ENCODE peak calls at places on chromosomes 6 and 20, in six cellular contexts. G is RWPE1; X is NCI-H1092 treated with DMSO at 0.1 percent for 48 hours; V is mesenchymal stem cell; W is heart right ventricle; E is activated CD4-positive, alpha-beta T cell treated with anti-CD3 and anti-CD28 coated beads for 48 hours. U is an unnamed sample.

GRCh38 chr6:45514454-45514853 is 136.7 kb upstream of the SUPT3H start:
- DNase-seq in G (peak; percentile 24), X (no peak), V (peak; percentile 75), W (no peak), E (no peak), U (peak; percentile 52)

GRCh38 chr6:46491789-46492547 is 719 bp upstream of the RCAN2 start:
- DNase-seq in G (peak; percentile 8), X (peak; percentile 16), V (peak; percentile 38), W (peak; percentile 56), E (no peak), U (no peak)

GRCh38 chr6:144661101-144661806 is 376.1 kb downstream of the UTRN start:
- DNase-seq in G (no peak), X (no peak), V (no peak), W (no peak), E (no peak), U (no peak)

GRCh38 chr20:11995750-11996567 is 78.3 kb downstream of the BTBD3 start:
- DNase-seq in G (no peak), X (no peak), V (no peak), W (peak; percentile 6), E (no peak), U (no peak)

GRCh38 chr6:42368156-42368555 is 83.6 kb downstream of the TRERF1 start:
- DNase-seq in G (no peak), X (no peak), V (no peak), W (no peak), E (peak; percentile 76), U (no peak)

GRCh38 chr6:107489636-107490567 is at the start of gene SOBP:
- DNase-seq in G (peak; percentile 14), X (peak; percentile 68), V (peak; percentile 61), W (peak; percentile 81), E (peak; percentile 43), U (peak; percentile 16)

GRCh38 chr6:170403451-170403850 is 96.9 kb downstream of the FAM120B start:
- DNase-seq in G (no peak), X (no peak), V (peak; percentile 81), W (no peak), E (no peak), U (peak; percentile 18)

GRCh38 chr6:72374864-72375263 is 247.0 kb upstream of the KCNQ5 start:
- DNase-seq in G (no peak), X (no peak), V (no peak), W (no peak), E (no peak), U (no peak)

GRCh38 chr20:24965065-24965919 is 16.2 kb downstream of the CST7 start:
- DNase-seq in G (no peak), X (no peak), V (no peak), W (no peak), E (no peak), U (no peak)

GRCh38 chr20:35907017-35907685 is 47.2 kb downstream of the SCAND1 start:
- DNase-seq in G (no peak), X (no peak), V (no peak), W (peak; percentile 63), E (no peak), U (no peak)

GRCh38 chr20:56842086-56842485 is 213.0 kb downstream of the TFAP2C start:
- DNase-seq in G (no peak), X (no peak), V (no peak), W (no peak), E (no peak), U (no peak)

GRCh38 chr20:34512955-34513419 is 3.2 kb upstream of the DYNLRB1 start:
- DNase-seq in G (peak; percentile 35), X (no peak), V (peak; percentile 21), W (no peak), E (no peak), U (no peak)

GRCh38 chr6:91166271-91166670 is 579.4 kb upstream of the MAP3K7 start:
- DNase-seq in G (no peak), X (no peak), V (no peak), W (no peak), E (no peak), U (no peak)